ENCODE peak calls at places on chromosomes 13 and 19, in five cellular contexts. J, O, G, V and D are unnamed samples.
A peak's percentile ranks its signal among the peaks of the same experiment; 100 is the strongest.

GRCh38 chr13:51800456-51800855 is 3.5 kb downstream of the DHRS12 start:
- DNase-seq in J (no peak), O (no peak), G (no peak), V (no peak), D (no peak)

GRCh38 chr19:679418-680286 is 3.5 kb downstream of the FSTL3 start:
- DNase-seq in J (peak; percentile 84), O (no peak), G (no peak), V (peak; percentile 80), D (peak; percentile 20)

GRCh38 chr13:39527961-39528720 is 74.9 kb downstream of the LHFPL6 start:
- DNase-seq in J (peak; percentile 97), O (peak; percentile 41), G (peak; percentile 95), V (peak; percentile 96), D (peak; percentile 74)

GRCh38 chr13:56335775-56336174 is 804.9 kb upstream of the PRR20A start:
- DNase-seq in J (no peak), O (no peak), G (no peak), V (no peak), D (no peak)

GRCh38 chr19:24069907-24070657 is 16.9 kb upstream of the ZNF254 start:
- DNase-seq in J (peak; percentile 40), O (no peak), G (peak; percentile 13), V (peak; percentile 47), D (no peak)

GRCh38 chr13:80668452-80668851 is 327.5 kb upstream of the SPRY2 start:
- DNase-seq in J (no peak), O (no peak), G (no peak), V (no peak), D (no peak)

GRCh38 chr19:17830567-17831418 is 9.5 kb upstream of the INSL3 start:
- DNase-seq in J (peak; percentile 59), O (peak; percentile 91), G (peak; percentile 81), V (peak; percentile 67), D (no peak)

GRCh38 chr13:78137404-78138142 is 218.9 kb upstream of the EDNRB start:
- DNase-seq in J (peak; percentile 59), O (no peak), G (peak; percentile 53), V (peak; percentile 72), D (peak; percentile 20)

GRCh38 chr19:58407658-58408151 is 744 bp upstream of the ZNF584 start:
- DNase-seq in J (no peak), O (no peak), G (no peak), V (peak; percentile 25), D (no peak)

GRCh38 chr13:39402221-39402620 is 200.8 kb downstream of the LHFPL6 start:
- DNase-seq in J (no peak), O (no peak), G (no peak), V (no peak), D (no peak)

GRCh38 chr19:6021878-6022569 is 44.1 kb upstream of the RANBP3 start:
- DNase-seq in J (peak; percentile 41), O (no peak), G (peak; percentile 74), V (peak; percentile 69), D (no peak)

GRCh38 chr19:18156841-18157464 is 4.0 kb downstream of the PIK3R2 start:
- DNase-seq in J (peak; percentile 82), O (no peak), G (peak; percentile 77), V (peak; percentile 83), D (peak; percentile 5)

GRCh38 chr19:1417145-1417544 is 9.8 kb downstream of the DAZAP1 start:
- DNase-seq in J (peak; percentile 89), O (no peak), G (peak; percentile 68), V (peak; percentile 64), D (no peak)

GRCh38 chr13:107209811-107210210 is 641.9 kb upstream of the ARGLU1 start:
- DNase-seq in J (peak; percentile 47), O (no peak), G (no peak), V (peak; percentile 80), D (peak; percentile 24)

GRCh38 chr19:4374451-4375163 is 25.7 kb downstream of the SH3GL1 start:
- DNase-seq in J (peak; percentile 86), O (no peak), G (peak; percentile 63), V (peak; percentile 87), D (peak; percentile 44)

GRCh38 chr13:107275945-107276614 is 708.1 kb upstream of the ARGLU1 start:
- DNase-seq in J (no peak), O (no peak), G (no peak), V (no peak), D (no peak)

GRCh38 chr19:2016041-2016807 is 710 bp upstream of the BTBD2 start:
- DNase-seq in J (peak; percentile 83), O (peak; percentile 62), G (peak; percentile 40), V (peak; percentile 81), D (peak; percentile 49)

GRCh38 chr13:51844862-51845573 is at the start of gene TMEM272:
- DNase-seq in J (peak; percentile 20), O (no peak), G (peak; percentile 27), V (peak; percentile 11), D (no peak)

GRCh38 chr13:98476106-98476505 is 100.8 kb downstream of the STK24 start:
- DNase-seq in J (no peak), O (no peak), G (no peak), V (no peak), D (no peak)

GRCh38 chr13:32031025-32031814 is at the start of gene FRY:
- DNase-seq in J (peak; percentile 65), O (no peak), G (peak; percentile 58), V (peak; percentile 58), D (no peak)

GRCh38 chr13:99280166-99280565 is 22.0 kb upstream of the GPR18 start:
- DNase-seq in J (peak; percentile 55), O (no peak), G (peak; percentile 42), V (no peak), D (peak; percentile 86)

GRCh38 chr13:35995136-35995535 is 136.0 kb downstream of the DCLK1 start:
- DNase-seq in J (no peak), O (no peak), G (no peak), V (no peak), D (peak; percentile 24)

GRCh38 chr19:58563034-58563573 is 4.7 kb upstream of the UBE2M start:
- DNase-seq in J (no peak), O (no peak), G (no peak), V (no peak), D (no peak)

GRCh38 chr19:41219924-41220567 is 1.0 kb downstream of the AXL start:
- DNase-seq in J (peak; percentile 72), O (no peak), G (peak; percentile 41), V (peak; percentile 67), D (no peak)

GRCh38 chr19:54518844-54519243 is 16.2 kb downstream of the LAIR2 start:
- DNase-seq in J (no peak), O (no peak), G (no peak), V (no peak), D (no peak)

GRCh38 chr19:48481846-48482639 is 12.9 kb downstream of the CYTH2 start:
- DNase-seq in J (no peak), O (no peak), G (no peak), V (no peak), D (no peak)

GRCh38 chr13:78382946-78383542 is 220.3 kb downstream of the POU4F1 start:
- DNase-seq in J (no peak), O (no peak), G (no peak), V (no peak), D (no peak)

GRCh38 chr19:4909172-4909896 is at the start of gene UHRF1:
- DNase-seq in J (peak; percentile 35), O (no peak), G (no peak), V (no peak), D (no peak)

GRCh38 chr13:21529102-21529893 is 70.2 kb upstream of the ZDHHC20 start:
- DNase-seq in J (no peak), O (no peak), G (no peak), V (no peak), D (no peak)

GRCh38 chr13:34911159-34911558 is 30.9 kb upstream of the NBEA start:
- DNase-seq in J (no peak), O (no peak), G (no peak), V (no peak), D (no peak)

GRCh38 chr19:52237197-52237596 is 32.2 kb upstream of the ZNF766 start:
- DNase-seq in J (no peak), O (no peak), G (peak; percentile 6), V (peak; percentile 4), D (no peak)

GRCh38 chr13:26878465-26878864 is 117.9 kb upstream of the GPR12 start:
- DNase-seq in J (no peak), O (no peak), G (no peak), V (no peak), D (no peak)

GRCh38 chr13:26872444-26873173 is 112.0 kb upstream of the GPR12 start:
- DNase-seq in J (no peak), O (no peak), G (peak; percentile 21), V (peak; percentile 31), D (no peak)

GRCh38 chr13:26867451-26868067 is 107.0 kb upstream of the GPR12 start:
- DNase-seq in J (peak; percentile 17), O (no peak), G (peak; percentile 22), V (peak; percentile 14), D (no peak)

DNA sequence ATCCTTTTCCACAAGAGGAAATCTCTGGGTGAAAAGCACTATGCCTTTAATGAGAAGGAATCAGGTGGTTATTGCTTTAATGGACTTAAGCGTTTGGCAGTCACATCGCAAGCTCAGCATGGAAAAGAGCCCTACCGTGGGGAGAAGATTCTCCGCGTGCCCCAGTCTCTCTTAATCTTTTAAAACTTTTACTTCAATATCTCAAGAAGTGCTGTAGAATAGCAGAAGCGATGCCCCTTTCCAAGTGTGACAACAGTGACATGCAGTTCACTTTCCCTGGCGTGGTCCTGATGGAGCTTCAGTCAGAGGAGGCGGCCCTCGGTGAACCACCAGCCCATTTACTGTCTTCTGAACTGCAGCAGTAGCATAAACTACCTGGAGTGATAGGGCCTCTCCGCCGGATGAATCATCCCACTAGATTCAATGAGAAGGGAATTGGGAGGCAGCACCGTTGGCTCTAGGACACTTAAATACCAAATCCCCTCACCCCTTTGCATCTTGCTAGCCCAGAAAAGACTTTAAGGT is 112.7 kb upstream of the GPR12 start:
- DNase-seq in J (no peak), O (no peak), G (no peak), V (no peak), D (no peak)
- TF ChIP-seq CTCF in J (no peak), O (no peak), G (no peak), V (no peak), D (no peak)

GRCh38 chr13:27991881-27992280 is 3.4 kb upstream of the URAD start:
- DNase-seq in J (no peak), O (no peak), G (no peak), V (no peak), D (no peak)

GRCh38 chr13:27985600-27985999 is 2.9 kb downstream of the URAD start:
- DNase-seq in J (no peak), O (no peak), G (no peak), V (no peak), D (no peak)

DNA sequence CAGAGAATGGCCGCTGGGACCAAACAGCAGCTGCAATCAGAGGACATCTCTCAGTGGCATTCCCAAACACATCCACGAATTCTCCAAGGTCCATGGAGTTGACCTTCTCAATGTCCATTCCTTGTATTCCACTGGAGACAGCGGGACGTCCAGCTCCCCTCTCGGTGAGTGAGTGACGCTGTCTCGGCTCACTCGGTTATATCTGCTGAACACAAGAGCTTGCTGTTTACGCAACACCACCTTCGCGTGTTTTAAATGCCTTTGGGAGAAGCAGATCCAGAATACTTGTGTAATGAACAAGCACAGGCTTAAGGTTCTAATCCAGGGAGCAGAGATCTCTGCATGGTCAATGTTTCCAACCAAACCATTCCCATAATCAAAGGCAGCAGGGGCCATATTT is at the start of gene URAD:
- DNase-seq in J (no peak), O (no peak), G (no peak), V (no peak), D (peak; percentile 28)
- H3K4me3 ChIP-seq in J (no peak within 1 kb of the TSS), O (no peak within 1 kb of the TSS), G (no peak within 1 kb of the TSS), V (no peak within 1 kb of the TSS), D (no peak within 1 kb of the TSS)

GRCh38 chr19:22612316-22612715 is 21.8 kb upstream of the ZNF492 start:
- DNase-seq in J (no peak), O (no peak), G (no peak), V (no peak), D (no peak)
- TF ChIP-seq CTCF in J (no peak), O (no peak), G (no peak), V (no peak), D (no peak)

GRCh38 chr13:44026194-44026593 is 146.5 kb downstream of the LACC1 start:
- DNase-seq in J (no peak), O (no peak), G (no peak), V (no peak), D (no peak)
- H3K4me3 ChIP-seq in J (no peak overlapping the region), O (no peak overlapping the region), G (no peak overlapping the region), V (no peak overlapping the region), D (no peak overlapping the region)